ENCODE peak calls at places on chromosome 4, in six cellular contexts. One of them, this sample, is unnamed.

GRCh38 chr4:53476232-53477037 is 99.0 kb downstream of the FIP1L1 start:
- DNase-seq in astrocyte of the spinal cord: peak; percentile 98
- DNase-seq in heart right ventricle: no peak
- DNase-seq in effector memory CD8-positive, alpha-beta T cell: no peak
- DNase-seq in bronchial epithelial cell: peak; percentile 89
- DNase-seq in NCI-H187: no peak
- DNase-seq in this sample: no peak

GRCh38 chr4:185730849-185731608 is 81.0 kb downstream of the SORBS2 start:
- DNase-seq in NCI-H187: no peak
- DNase-seq in effector memory CD8-positive, alpha-beta T cell: no peak
- DNase-seq in heart right ventricle: no peak
- DNase-seq in astrocyte of the spinal cord: peak; percentile 61
- DNase-seq in bronchial epithelial cell: peak; percentile 91
- DNase-seq in this sample: no peak

GRCh38 chr4:182582245-182582644 is 334.9 kb downstream of the DCTD start:
- DNase-seq in astrocyte of the spinal cord: no peak
- DNase-seq in heart right ventricle: no peak
- DNase-seq in effector memory CD8-positive, alpha-beta T cell: no peak
- DNase-seq in NCI-H187: no peak
- DNase-seq in bronchial epithelial cell: peak; percentile 81
- DNase-seq in this sample: no peak

GRCh38 chr4:142201041-142201440 is 564.7 kb downstream of the IL15 start:
- DNase-seq in bronchial epithelial cell: no peak
- DNase-seq in NCI-H187: no peak
- DNase-seq in heart right ventricle: no peak
- DNase-seq in astrocyte of the spinal cord: no peak
- DNase-seq in effector memory CD8-positive, alpha-beta T cell: no peak
- DNase-seq in this sample: no peak

GRCh38 chr4:151646322-151646721 is 114.5 kb downstream of the GATB start:
- DNase-seq in bronchial epithelial cell: no peak
- DNase-seq in effector memory CD8-positive, alpha-beta T cell: no peak
- DNase-seq in astrocyte of the spinal cord: no peak
- DNase-seq in NCI-H187: no peak
- DNase-seq in heart right ventricle: no peak
- DNase-seq in this sample: no peak

GRCh38 chr4:10140866-10141759 is 24.5 kb upstream of the WDR1 start:
- DNase-seq in astrocyte of the spinal cord: no peak
- DNase-seq in heart right ventricle: no peak
- DNase-seq in bronchial epithelial cell: no peak
- DNase-seq in effector memory CD8-positive, alpha-beta T cell: no peak
- DNase-seq in NCI-H187: no peak
- DNase-seq in this sample: no peak

GRCh38 chr4:23877758-23878229 is 12.1 kb downstream of the PPARGC1A start:
- DNase-seq in bronchial epithelial cell: peak; percentile 22
- DNase-seq in effector memory CD8-positive, alpha-beta T cell: no peak
- DNase-seq in NCI-H187: no peak
- DNase-seq in heart right ventricle: no peak
- DNase-seq in astrocyte of the spinal cord: peak; percentile 78
- DNase-seq in this sample: no peak

GRCh38 chr4:115128037-115128436 is 14.6 kb upstream of the NDST4 start:
- DNase-seq in bronchial epithelial cell: peak; percentile 2
- DNase-seq in effector memory CD8-positive, alpha-beta T cell: no peak
- DNase-seq in heart right ventricle: no peak
- DNase-seq in NCI-H187: no peak
- DNase-seq in astrocyte of the spinal cord: no peak
- DNase-seq in this sample: no peak

GRCh38 chr4:64271601-64272081 is 137.6 kb downstream of the TECRL start:
- DNase-seq in astrocyte of the spinal cord: no peak
- DNase-seq in NCI-H187: no peak
- DNase-seq in effector memory CD8-positive, alpha-beta T cell: no peak
- DNase-seq in bronchial epithelial cell: no peak
- DNase-seq in heart right ventricle: peak; percentile 18
- DNase-seq in this sample: no peak

GRCh38 chr4:6116696-6117285 is 83.6 kb downstream of the JAKMIP1 start:
- DNase-seq in bronchial epithelial cell: no peak
- DNase-seq in astrocyte of the spinal cord: no peak
- DNase-seq in effector memory CD8-positive, alpha-beta T cell: no peak
- DNase-seq in heart right ventricle: no peak
- DNase-seq in NCI-H187: peak; percentile 23
- DNase-seq in this sample: no peak